ENCODE peak calls at places on chromosomes 3 and 15, in six cellular contexts. One of them, this sample, is unnamed.

GRCh38 chr3:117735481-117736101 is 1026.0 kb downstream of the TUSC7 start:
- DNase-seq in SK-N-SH: no peak
- DNase-seq in non-pigmented ciliary epithelial cell: no peak
- DNase-seq in B cell: no peak
- DNase-seq in NCI-H82: peak
- DNase-seq in type B pancreatic cell: no peak
- DNase-seq in this sample: peak

GRCh38 chr15:59298255-59298856 is 74.3 kb downstream of the MYO1E start:
- DNase-seq in type B pancreatic cell: no peak
- DNase-seq in NCI-H82: no peak
- DNase-seq in SK-N-SH: no peak
- DNase-seq in B cell: peak
- DNase-seq in non-pigmented ciliary epithelial cell: no peak
- DNase-seq in this sample: no peak

GRCh38 chr3:71389911-71390573 is 193.5 kb downstream of the FOXP1 start:
- DNase-seq in type B pancreatic cell: no peak
- DNase-seq in SK-N-SH: no peak
- DNase-seq in B cell: peak
- DNase-seq in non-pigmented ciliary epithelial cell: no peak
- DNase-seq in NCI-H82: no peak
- DNase-seq in this sample: no peak

GRCh38 chr3:128794067-128794768 is 68.2 kb downstream of the RAB7A start:
- DNase-seq in type B pancreatic cell: no peak
- DNase-seq in B cell: no peak
- DNase-seq in NCI-H82: no peak
- DNase-seq in SK-N-SH: no peak
- DNase-seq in non-pigmented ciliary epithelial cell: peak
- DNase-seq in this sample: no peak

GRCh38 chr3:178397836-178398235 is 138.4 kb upstream of the KCNMB2 start:
- DNase-seq in SK-N-SH: no peak
- DNase-seq in type B pancreatic cell: no peak
- DNase-seq in non-pigmented ciliary epithelial cell: no peak
- DNase-seq in NCI-H82: no peak
- DNase-seq in B cell: no peak
- DNase-seq in this sample: no peak

GRCh38 chr3:55333923-55334322 is 153.2 kb downstream of the WNT5A start:
- DNase-seq in SK-N-SH: no peak
- DNase-seq in non-pigmented ciliary epithelial cell: peak
- DNase-seq in B cell: no peak
- DNase-seq in type B pancreatic cell: no peak
- DNase-seq in NCI-H82: no peak
- DNase-seq in this sample: no peak

GRCh38 chr3:70771426-70772147 is 459.1 kb upstream of the MDFIC2 start:
- DNase-seq in type B pancreatic cell: no peak
- DNase-seq in NCI-H82: no peak
- DNase-seq in SK-N-SH: no peak
- DNase-seq in non-pigmented ciliary epithelial cell: peak
- DNase-seq in B cell: no peak
- DNase-seq in this sample: no peak

GRCh38 chr3:42428830-42429229 is 18.4 kb upstream of the LYZL4 start:
- DNase-seq in type B pancreatic cell: no peak
- DNase-seq in SK-N-SH: no peak
- DNase-seq in B cell: no peak
- DNase-seq in non-pigmented ciliary epithelial cell: no peak
- DNase-seq in NCI-H82: no peak
- DNase-seq in this sample: no peak

GRCh38 chr3:137460944-137461343 is 303.2 kb upstream of the SOX14 start:
- DNase-seq in non-pigmented ciliary epithelial cell: no peak
- DNase-seq in SK-N-SH: no peak
- DNase-seq in NCI-H82: no peak
- DNase-seq in type B pancreatic cell: no peak
- DNase-seq in B cell: no peak
- DNase-seq in this sample: no peak

GRCh38 chr3:32399030-32399620 is 7.5 kb downstream of the CMTM7 start:
- DNase-seq in non-pigmented ciliary epithelial cell: no peak
- DNase-seq in B cell: no peak
- DNase-seq in type B pancreatic cell: no peak
- DNase-seq in SK-N-SH: peak
- DNase-seq in NCI-H82: peak
- DNase-seq in this sample: peak

This sample was measured in NCI-H524.